ENCODE peak calls at places on chromosome 2, in seven cellular contexts. One of them, this sample, is unnamed.

GRCh38 chr2:60297296-60298010 is 256.0 kb downstream of the BCL11A start:
- DNase-seq in dermis blood vessel endothelial cell: no peak
- DNase-seq in MV-4-11: no peak
- DNase-seq in D721Med: no peak
- DNase-seq in pancreas: peak
- DNase-seq in NCI-H1417: no peak
- DNase-seq in nucleus accumbens: no peak
- DNase-seq in this sample: no peak

GRCh38 chr2:182220318-182220717 is 206.5 kb downstream of the PDE1A start:
- DNase-seq in dermis blood vessel endothelial cell: no peak
- DNase-seq in MV-4-11: no peak
- DNase-seq in D721Med: no peak
- DNase-seq in pancreas: no peak
- DNase-seq in NCI-H1417: no peak
- DNase-seq in nucleus accumbens: no peak
- DNase-seq in this sample: no peak

GRCh38 chr2:20620271-20620681 is 30.6 kb downstream of the HS1BP3 start:
- DNase-seq in dermis blood vessel endothelial cell: no peak
- DNase-seq in MV-4-11: no peak
- DNase-seq in D721Med: no peak
- DNase-seq in pancreas: peak
- DNase-seq in NCI-H1417: no peak
- DNase-seq in nucleus accumbens: no peak
- DNase-seq in this sample: no peak

GRCh38 chr2:232528746-232529445 is 2.9 kb downstream of the CHRND start:
- DNase-seq in dermis blood vessel endothelial cell: no peak
- DNase-seq in MV-4-11: peak
- DNase-seq in D721Med: no peak
- DNase-seq in pancreas: peak
- DNase-seq in NCI-H1417: no peak
- DNase-seq in nucleus accumbens: no peak
- DNase-seq in this sample: no peak

GRCh38 chr2:237432484-237433092 is 18.6 kb upstream of the COL6A3 start:
- DNase-seq in dermis blood vessel endothelial cell: peak
- DNase-seq in MV-4-11: no peak
- DNase-seq in D721Med: no peak
- DNase-seq in pancreas: no peak
- DNase-seq in NCI-H1417: no peak
- DNase-seq in nucleus accumbens: no peak
- DNase-seq in this sample: no peak

GRCh38 chr2:22281033-22281432 is 1103.9 kb upstream of the KLHL29 start:
- DNase-seq in dermis blood vessel endothelial cell: no peak
- DNase-seq in MV-4-11: peak
- DNase-seq in D721Med: no peak
- DNase-seq in pancreas: no peak
- DNase-seq in NCI-H1417: no peak
- DNase-seq in nucleus accumbens: no peak
- DNase-seq in this sample: no peak

GRCh38 chr2:20018576-20019152 is 6.2 kb upstream of the MATN3 start:
- DNase-seq in dermis blood vessel endothelial cell: no peak
- DNase-seq in MV-4-11: no peak
- DNase-seq in D721Med: no peak
- DNase-seq in pancreas: no peak
- DNase-seq in NCI-H1417: no peak
- DNase-seq in nucleus accumbens: no peak
- DNase-seq in this sample: no peak

GRCh38 chr2:28175028-28175427 is 217.6 kb upstream of the FOSL2 start:
- DNase-seq in dermis blood vessel endothelial cell: no peak
- DNase-seq in MV-4-11: no peak
- DNase-seq in D721Med: no peak
- DNase-seq in pancreas: no peak
- DNase-seq in NCI-H1417: peak
- DNase-seq in nucleus accumbens: no peak
- DNase-seq in this sample: no peak

GRCh38 chr2:174764281-174765063 is at the start of gene CHRNA1:
- DNase-seq in dermis blood vessel endothelial cell: peak
- DNase-seq in MV-4-11: peak
- DNase-seq in D721Med: no peak
- DNase-seq in pancreas: no peak
- DNase-seq in NCI-H1417: no peak
- DNase-seq in nucleus accumbens: no peak
- DNase-seq in this sample: no peak

GRCh38 chr2:112092286-112093041 is 37.4 kb downstream of the TMEM87B start:
- DNase-seq in dermis blood vessel endothelial cell: peak
- DNase-seq in MV-4-11: no peak
- DNase-seq in D721Med: no peak
- DNase-seq in pancreas: no peak
- DNase-seq in NCI-H1417: no peak
- DNase-seq in nucleus accumbens: no peak
- DNase-seq in this sample: no peak

GRCh38 chr2:23009545-23010149 is 375.3 kb upstream of the KLHL29 start:
- DNase-seq in dermis blood vessel endothelial cell: no peak
- DNase-seq in MV-4-11: no peak
- DNase-seq in D721Med: no peak
- DNase-seq in pancreas: no peak
- DNase-seq in NCI-H1417: no peak
- DNase-seq in nucleus accumbens: no peak
- DNase-seq in this sample: peak

GRCh38 chr2:88542668-88543067 is 84.6 kb downstream of the EIF2AK3 start:
- DNase-seq in dermis blood vessel endothelial cell: no peak
- DNase-seq in MV-4-11: no peak
- DNase-seq in D721Med: no peak
- DNase-seq in pancreas: no peak
- DNase-seq in NCI-H1417: no peak
- DNase-seq in nucleus accumbens: no peak
- DNase-seq in this sample: no peak

GRCh38 chr2:149617476-149617875 is 29.9 kb upstream of the MMADHC start:
- DNase-seq in dermis blood vessel endothelial cell: no peak
- DNase-seq in MV-4-11: no peak
- DNase-seq in D721Med: no peak
- DNase-seq in pancreas: no peak
- DNase-seq in NCI-H1417: no peak
- DNase-seq in nucleus accumbens: no peak
- DNase-seq in this sample: no peak

GRCh38 chr2:45823723-45824206 is 172.3 kb downstream of the PRKCE start:
- DNase-seq in dermis blood vessel endothelial cell: peak
- DNase-seq in MV-4-11: no peak
- DNase-seq in D721Med: peak
- DNase-seq in pancreas: peak
- DNase-seq in NCI-H1417: peak
- DNase-seq in nucleus accumbens: peak
- DNase-seq in this sample: no peak